ENCODE peak calls at places on chromosomes 6 and 20, in four cellular contexts. F is IMR-90; H is CD8-positive, alpha-beta T cell; E is Peyer's patch. Y is an unnamed sample.
A peak's percentile ranks its signal among the peaks of the same experiment; 100 is the strongest.

GRCh38 chr6:87444362-87444761 is 28.4 kb upstream of the SLC35A1 start:
- DNase-seq in F (no peak), H (no peak), E (no peak), Y (no peak)

GRCh38 chr6:21965029-21965428 is 331.8 kb downstream of the PRL start:
- DNase-seq in F (no peak), H (no peak), E (no peak), Y (no peak)

GRCh38 chr6:44653761-44654218 is 266.3 kb downstream of the CDC5L start:
- DNase-seq in F (peak; percentile 31), H (no peak), E (no peak), Y (peak; percentile 74)

GRCh38 chr6:120871416-120872261 is 462.6 kb downstream of the TBC1D32 start:
- DNase-seq in F (no peak), H (no peak), E (peak; percentile 31), Y (no peak)

GRCh38 chr6:37871616-37872384 is 52.3 kb downstream of the ZFAND3 start:
- DNase-seq in F (no peak), H (no peak), E (no peak), Y (no peak)

GRCh38 chr6:170360476-170360875 is 53.9 kb downstream of the FAM120B start:
- DNase-seq in F (peak; percentile 25), H (no peak), E (no peak), Y (peak; percentile 45)

GRCh38 chr20:13356087-13356486 is 135.0 kb downstream of the ISM1 start:
- DNase-seq in F (no peak), H (no peak), E (no peak), Y (no peak)

GRCh38 chr6:150841189-150841588 is 24.3 kb upstream of the MTHFD1L start:
- DNase-seq in F (no peak), H (no peak), E (no peak), Y (no peak)

GRCh38 chr20:10985536-10985935 is 311.7 kb upstream of the JAG1 start:
- DNase-seq in F (peak; percentile 76), H (no peak), E (no peak), Y (peak; percentile 85)

GRCh38 chr6:150307520-150307919 is 61.3 kb upstream of the IYD start:
- DNase-seq in F (no peak), H (no peak), E (no peak), Y (no peak)

GRCh38 chr6:109925060-109925459 is 53.1 kb upstream of the GPR6 start:
- DNase-seq in F (no peak), H (no peak), E (no peak), Y (peak; percentile 4)

GRCh38 chr20:9329356-9330092 is 184.9 kb upstream of the LAMP5 start:
- DNase-seq in F (no peak), H (no peak), E (no peak), Y (no peak)

GRCh38 chr6:16684896-16685554 is 76.2 kb downstream of the ATXN1 start:
- DNase-seq in F (peak; percentile 82), H (no peak), E (no peak), Y (peak; percentile 68)

GRCh38 chr6:89432875-89433636 is at the start of gene ANKRD6:
- DNase-seq in F (no peak), H (peak; percentile 92), E (peak; percentile 80), Y (peak; percentile 31)

GRCh38 chr20:56929606-56930005 is 300.5 kb downstream of the TFAP2C start:
- DNase-seq in F (no peak), H (no peak), E (no peak), Y (no peak)

GRCh38 chr6:14559754-14560527 is 442.4 kb downstream of the CD83 start:
- DNase-seq in F (peak; percentile 27), H (no peak), E (no peak), Y (no peak)

GRCh38 chr20:23627501-23627900 is 10.3 kb downstream of the CST3 start:
- DNase-seq in F (no peak), H (no peak), E (no peak), Y (no peak)

GRCh38 chr20:60482201-60482600 is 524.0 kb downstream of the CDH26 start:
- DNase-seq in F (no peak), H (no peak), E (no peak), Y (no peak)

GRCh38 chr6:112956696-112957525 is 609.8 kb downstream of the RFPL4B start:
- DNase-seq in F (peak; percentile 95), H (no peak), E (no peak), Y (peak; percentile 96)

GRCh38 chr20:46751856-46752255 is 42.4 kb downstream of the SLC2A10 start:
- DNase-seq in F (no peak), H (no peak), E (no peak), Y (peak; percentile 45)

GRCh38 chr6:131761061-131761761 is 46.6 kb upstream of the ENPP1 start:
- DNase-seq in F (peak; percentile 89), H (no peak), E (no peak), Y (peak; percentile 68)

GRCh38 chr6:71248306-71248705 is 40.3 kb upstream of the OGFRL1 start:
- DNase-seq in F (peak; percentile 75), H (no peak), E (no peak), Y (peak; percentile 7)

GRCh38 chr6:43804550-43805223 is 34.7 kb downstream of the VEGFA start:
- DNase-seq in F (no peak), H (no peak), E (peak; percentile 79), Y (no peak)

GRCh38 chr20:57089701-57090144 is 176.7 kb downstream of the BMP7 start:
- DNase-seq in F (peak; percentile 5), H (peak; percentile 61), E (peak; percentile 79), Y (peak; percentile 16)

GRCh38 chr6:168927026-168927425 is 326.6 kb downstream of the THBS2 start:
- DNase-seq in F (no peak), H (no peak), E (no peak), Y (no peak)

GRCh38 chr6:149233056-149233715 is 84.3 kb upstream of the TAB2 start:
- DNase-seq in F (peak; percentile 93), H (peak; percentile 65), E (no peak), Y (peak; percentile 91)

GRCh38 chr6:170473226-170473789 is 79.8 kb downstream of the PSMB1 start:
- DNase-seq in F (no peak), H (no peak), E (no peak), Y (no peak)

GRCh38 chr6:136956590-136957573 is 34.8 kb downstream of the SLC35D3 start:
- DNase-seq in F (no peak), H (no peak), E (no peak), Y (no peak)
- TF ChIP-seq CTCF in F (no peak), H (no peak), E (no peak), Y (no peak)

GRCh38 chr6:97282238-97282725 is 734 bp downstream of the MMS22L start:
- DNase-seq in F (no peak), H (no peak), E (no peak), Y (no peak)
- H3K4me3 ChIP-seq in F (peak overlapping the region; percentile 64), H (peak overlapping the region; percentile 61), E (peak overlapping the region; percentile 96), Y (peak overlapping the region; percentile 87)

GRCh38 chr6:2608508-2608907 is 142.2 kb downstream of the MYLK4 start:
- DNase-seq in F (no peak), H (no peak), E (no peak), Y (no peak)
- TF ChIP-seq CTCF in F (no peak), H (no peak), E (no peak), Y (no peak)

GRCh38 chr20:63809856-63810255 is 21.2 kb downstream of the ZBTB46 start:
- DNase-seq in F (no peak), H (no peak), E (no peak), Y (no peak)

GRCh38 chr20:63807654-63808053 is 23.4 kb downstream of the ZBTB46 start:
- DNase-seq in F (no peak), H (no peak), E (no peak), Y (no peak)

GRCh38 chr20:63808964-63809674 is 21.9 kb downstream of the ZBTB46 start:
- DNase-seq in F (no peak), H (no peak), E (no peak), Y (no peak)

GRCh38 chr20:63810730-63811490 is 20.2 kb downstream of the ZBTB46 start:
- DNase-seq in F (no peak), H (no peak), E (no peak), Y (no peak)

DNA sequence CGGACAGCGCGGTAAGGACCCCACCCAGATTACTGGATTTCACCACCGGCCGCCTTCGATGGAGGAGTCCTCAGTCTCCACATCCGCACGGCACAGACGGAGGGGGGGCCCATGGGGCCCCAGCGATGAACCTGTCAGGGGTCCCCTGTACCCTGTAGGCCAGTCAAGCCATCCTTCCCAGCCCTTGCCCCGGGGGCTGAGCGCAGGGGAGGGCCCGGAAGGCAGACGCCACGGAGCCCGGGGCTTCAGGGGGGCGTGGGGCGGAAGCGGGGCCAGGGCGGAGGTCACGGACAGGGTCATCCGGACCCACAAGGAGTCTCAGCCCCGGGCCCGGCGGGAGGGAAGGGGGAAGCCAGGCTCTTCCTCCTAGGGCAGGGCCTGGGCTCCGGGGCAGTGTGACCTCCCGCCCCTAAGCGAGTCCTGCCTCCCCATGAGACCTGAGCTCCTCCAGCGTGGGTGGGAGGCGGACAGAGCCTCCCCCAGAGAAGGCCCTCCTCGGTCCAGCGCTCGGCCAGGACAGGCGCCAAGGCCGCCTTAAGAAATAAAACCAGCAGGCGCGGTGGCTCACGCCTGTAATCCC is 22.8 kb downstream of the ZBTB46 start:
- DNase-seq in F (no peak), H (no peak), E (no peak), Y (no peak)
- H3K4me3 ChIP-seq in F (no peak overlapping the region), H (no peak overlapping the region), E (no peak overlapping the region), Y (no peak overlapping the region)

GRCh38 chr20:17287998-17288397 is 61.2 kb downstream of the PCSK2 start:
- DNase-seq in F (no peak), H (no peak), E (no peak), Y (no peak)

GRCh38 chr20:17287503-17287902 is 60.7 kb downstream of the PCSK2 start:
- DNase-seq in F (no peak), H (no peak), E (no peak), Y (no peak)
- TF ChIP-seq CTCF in F (peak; percentile 4), H (no peak), E (no peak), Y (no peak)

DNA sequence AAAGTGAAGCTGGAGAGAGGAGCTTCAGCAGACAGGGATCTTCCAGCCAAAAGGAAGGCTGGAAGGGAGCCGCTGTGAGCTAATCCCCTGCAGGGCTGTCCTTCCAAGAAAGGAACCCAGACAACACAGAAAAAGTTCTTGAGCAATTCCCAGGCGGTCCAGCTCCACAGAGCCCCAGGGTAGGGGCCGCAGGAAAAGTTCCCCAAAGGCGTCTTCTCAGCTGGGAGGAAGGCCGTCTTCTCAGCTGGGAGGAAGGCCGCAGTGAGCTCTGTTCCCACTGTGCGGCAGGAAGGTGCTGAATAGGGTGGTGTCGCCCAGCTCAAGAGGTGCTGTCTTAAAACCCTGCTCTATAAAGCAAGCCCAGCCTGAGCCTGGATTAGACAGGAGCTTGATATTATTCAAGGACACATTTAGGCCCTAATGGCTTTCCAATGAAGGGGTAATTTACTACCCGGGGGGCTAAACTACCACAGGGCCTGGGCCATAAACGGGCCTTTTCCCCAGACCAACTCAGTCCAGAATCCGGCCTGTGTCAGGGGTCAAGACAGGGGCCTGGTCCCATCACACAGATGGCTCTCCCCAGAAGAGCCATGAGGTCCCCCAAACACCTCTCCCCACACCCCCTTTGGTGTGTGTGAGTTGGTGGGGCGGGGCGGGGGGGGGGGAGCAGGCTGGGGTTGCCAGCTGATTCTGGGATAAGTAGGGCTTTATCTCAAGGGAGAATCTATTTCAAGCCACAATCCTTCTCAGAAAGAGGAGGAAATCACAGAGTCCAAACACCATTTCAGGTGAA is 103.6 kb downstream of the NOL4L start:
- DNase-seq in F (no peak), H (no peak), E (peak; percentile 62), Y (peak; percentile 32)
- H3K4me3 ChIP-seq in F (peak overlapping the region; percentile 80), H (no peak overlapping the region), E (peak overlapping the region; percentile 91), Y (peak overlapping the region; percentile 72)

Y was measured in fibroblast of the aortic adventitia.